ENCODE peak calls at places on chromosomes 3 and 15, in five cellular contexts. H is stimulated activated CD8-positive, alpha-beta memory T cell treated with anti-CD3 and anti-CD28 coated beads, Interleukin-4, amount 100 ng/mL, for 1 hour; Q is natural killer cell; E is stimulated activated naive CD4-positive, alpha-beta T cell; L is HAP-1. R is an unnamed sample.

GRCh38 chr3:29412117-29412516 is 131.2 kb downstream of the RBMS3 start:
- DNase-seq in L (no peak), E (no peak), Q (no peak), H (no peak), R (no peak)

GRCh38 chr15:75420698-75421097 is 30.8 kb downstream of the SIN3A start:
- DNase-seq in Q (no peak), H (no peak), E (no peak), L (no peak), R (peak)

GRCh38 chr15:75306188-75306587 is 23.6 kb downstream of the GOLGA6D start:
- DNase-seq in H (no peak), E (no peak), Q (no peak), L (peak), R (no peak)

GRCh38 chr3:197718904-197719303 is 17.8 kb downstream of the RUBCN start:
- DNase-seq in L (no peak), H (no peak), Q (no peak), E (no peak), R (peak)

GRCh38 chr3:159619341-159619885 is 369.2 kb upstream of the IL12A start:
- DNase-seq in Q (no peak), E (no peak), H (no peak), L (peak), R (peak)

GRCh38 chr15:34084086-34084485 is 17.6 kb downstream of the EMC7 start:
- DNase-seq in H (no peak), Q (no peak), E (no peak), L (no peak), R (peak)

GRCh38 chr15:90869601-90870353 is 1.4 kb downstream of the FURIN start:
- DNase-seq in Q (no peak), H (no peak), L (peak), E (peak), R (peak)

GRCh38 chr3:194177156-194177555 is 41.2 kb downstream of the HES1 start:
- DNase-seq in H (no peak), E (no peak), Q (no peak), L (no peak), R (no peak)

GRCh38 chr15:76058714-76059319 is 968 bp upstream of the TMEM266 start:
- DNase-seq in Q (no peak), E (no peak), L (peak), H (no peak), R (peak)

GRCh38 chr3:102163039-102163817 is 271.6 kb upstream of the ZPLD1 start:
- DNase-seq in E (no peak), H (no peak), L (no peak), Q (no peak), R (peak)

GRCh38 chr15:81189583-81190283 is 6.9 kb upstream of the IL16 start:
- DNase-seq in H (no peak), L (no peak), E (no peak), Q (no peak), R (peak)

GRCh38 chr3:139434764-139435291 is 41.5 kb downstream of the RBP2 start:
- DNase-seq in L (no peak), Q (no peak), H (no peak), E (no peak), R (peak)

GRCh38 chr3:4515896-4516295 is 22.7 kb downstream of the ITPR1 start:
- DNase-seq in H (no peak), E (no peak), Q (no peak), L (no peak), R (no peak)

GRCh38 chr3:4350789-4351163 is 47.6 kb downstream of the SETMAR start:
- DNase-seq in Q (peak), H (peak), L (peak), E (peak), R (peak)

GRCh38 chr15:40282870-40283614 is at the start of gene ANKRD63:
- DNase-seq in Q (no peak), E (peak), H (no peak), L (no peak), R (peak)

GRCh38 chr3:138620431-138620830 is 11.9 kb downstream of the FAIM start:
- DNase-seq in L (no peak), Q (no peak), H (no peak), E (no peak), R (no peak)

GRCh38 chr3:195226445-195226844 is 44.5 kb downstream of the XXYLT1 start:
- DNase-seq in H (no peak), L (no peak), E (no peak), Q (no peak), R (no peak)

GRCh38 chr3:78589778-78590177 is 1178.0 kb downstream of the ROBO1 start:
- DNase-seq in E (no peak), L (peak), Q (no peak), H (no peak), R (no peak)

GRCh38 chr3:118412503-118412902 is 622.1 kb downstream of the IGSF11 start:
- DNase-seq in E (no peak), Q (no peak), L (no peak), H (no peak), R (no peak)

GRCh38 chr3:64291345-64291744 is 66.1 kb upstream of the PRICKLE2 start:
- DNase-seq in L (no peak), E (no peak), H (no peak), Q (no peak), R (peak)

GRCh38 chr3:122101646-122102045 is 46.5 kb downstream of the CD86 start:
- DNase-seq in L (peak), H (no peak), Q (no peak), E (no peak), R (peak)

GRCh38 chr3:114378760-114379159 is 84.9 kb downstream of the TIGIT start:
- DNase-seq in L (no peak), E (no peak), Q (no peak), H (no peak), R (no peak)

GRCh38 chr3:114551770-114552526 is 258.1 kb downstream of the TIGIT start:
- DNase-seq in L (no peak), Q (no peak), H (no peak), E (no peak), R (peak)

GRCh38 chr3:184448321-184449160 is 68.7 kb downstream of the CHRD start:
- DNase-seq in L (no peak), E (no peak), H (no peak), Q (no peak), R (peak)

GRCh38 chr15:42285042-42285441 is 11.8 kb upstream of the TMEM87A start:
- DNase-seq in H (no peak), E (no peak), L (no peak), Q (no peak), R (peak)

GRCh38 chr3:131892331-131892730 is 142.5 kb downstream of the CPNE4 start:
- DNase-seq in E (no peak), L (peak), H (no peak), Q (no peak), R (peak)

GRCh38 chr15:64746921-64747320 is 28.5 kb downstream of the RBPMS2 start:
- DNase-seq in L (no peak), Q (no peak), E (no peak), H (no peak), R (no peak)

GRCh38 chr3:195250473-195251251 is 20.3 kb downstream of the XXYLT1 start:
- DNase-seq in Q (peak), H (no peak), E (no peak), L (no peak), R (no peak)

GRCh38 chr3:124907957-124908356 is 20.8 kb upstream of the ITGB5 start:
- DNase-seq in Q (no peak), L (no peak), H (no peak), E (no peak), R (no peak)

GRCh38 chr15:39663684-39664083 is 82.8 kb downstream of the THBS1 start:
- DNase-seq in Q (no peak), L (no peak), H (no peak), E (no peak), R (peak)

GRCh38 chr3:50322386-50323091 is at the start of gene HYAL2:
- DNase-seq in L (no peak), Q (no peak), H (no peak), E (no peak), R (no peak)